ENCODE peak calls at places on chromosomes 5 and 9, in eight cellular contexts. V is hepatocyte; H is AG08396; I is AG09309; B is CD8-positive, alpha-beta T cell; G is pons; T is T-helper 2 cell; L is M059J. Q is an unnamed sample.

GRCh38 chr9:110141118-110141797 is 66.7 kb downstream of the C9orf152 start:
- DNase-seq in T (no peak), H (peak; percentile 77), I (peak; percentile 96), V (no peak), G (no peak), L (peak; percentile 95), B (no peak), Q (no peak)

GRCh38 chr5:156396063-156396829 is 69.3 kb downstream of the SGCD start:
- DNase-seq in G (no peak), T (no peak), V (peak; percentile 13), B (no peak), L (no peak), H (no peak), I (peak; percentile 34), Q (no peak)

GRCh38 chr5:79035237-79035636 is 34.2 kb downstream of the DMGDH start:
- DNase-seq in B (no peak), V (no peak), I (no peak), L (no peak), H (no peak), G (no peak), T (no peak), Q (no peak)

GRCh38 chr5:172550996-172551395 is 90.1 kb upstream of the NEURL1B start:
- DNase-seq in L (no peak), G (no peak), V (no peak), B (no peak), I (no peak), H (no peak), T (no peak), Q (no peak)

GRCh38 chr9:134413890-134414731 is 87.9 kb downstream of the RXRA start:
- DNase-seq in V (peak; percentile 79), G (no peak), H (peak; percentile 96), T (no peak), L (peak; percentile 97), B (no peak), I (peak; percentile 57), Q (no peak)

GRCh38 chr5:55033568-55033967 is 9.5 kb downstream of the GZMK start:
- DNase-seq in B (no peak), G (no peak), H (no peak), T (no peak), I (no peak), L (peak; percentile 73), V (no peak), Q (no peak)

GRCh38 chr9:14710804-14711203 is 11.7 kb downstream of the CER1 start:
- DNase-seq in V (no peak), L (no peak), T (no peak), I (no peak), H (no peak), B (no peak), G (no peak), Q (no peak)

GRCh38 chr9:35651964-35652828 is 1.5 kb upstream of the SIT1 start:
- DNase-seq in B (no peak), L (peak; percentile 36), G (no peak), V (peak; percentile 65), T (no peak), H (no peak), I (no peak), Q (no peak)

GRCh38 chr5:32538031-32538547 is 47.3 kb upstream of the SUB1 start:
- DNase-seq in I (no peak), L (no peak), B (peak; percentile 35), V (no peak), H (no peak), G (no peak), T (no peak), Q (peak; percentile 75)

GRCh38 chr5:149381986-149382338 is 2.9 kb upstream of the IL17B start:
- DNase-seq in B (peak; percentile 77), T (peak; percentile 52), G (no peak), V (peak; percentile 83), L (peak; percentile 59), I (no peak), H (peak; percentile 91), Q (peak; percentile 73)

GRCh38 chr9:21030389-21031035 is 928 bp downstream of the HACD4 start:
- DNase-seq in B (no peak), V (peak; percentile 10), H (peak; percentile 29), I (peak; percentile 41), G (peak; percentile 67), T (no peak), L (peak; percentile 84), Q (peak; percentile 24)

GRCh38 chr5:12647613-12648012 is 743.4 kb upstream of the CTNND2 start:
- DNase-seq in V (no peak), B (no peak), I (no peak), G (no peak), L (no peak), T (no peak), H (no peak), Q (no peak)

GRCh38 chr9:125608488-125609224 is 98.4 kb downstream of the MAPKAP1 start:
- DNase-seq in H (no peak), G (no peak), I (no peak), V (no peak), B (no peak), T (no peak), L (no peak), Q (no peak)

GRCh38 chr5:132837868-132838267 is 7.4 kb upstream of the SHROOM1 start:
- DNase-seq in G (no peak), L (no peak), V (peak; percentile 72), T (no peak), H (no peak), B (no peak), I (no peak), Q (no peak)

GRCh38 chr9:71646131-71646530 is 122.2 kb downstream of the CEMIP2 start:
- DNase-seq in T (no peak), V (no peak), H (no peak), L (no peak), B (no peak), G (no peak), I (no peak), Q (no peak)

GRCh38 chr9:97504381-97505216 is 3.1 kb downstream of the TMOD1 start:
- DNase-seq in G (no peak), T (no peak), L (peak; percentile 60), I (no peak), H (peak; percentile 51), B (no peak), V (no peak), Q (no peak)

GRCh38 chr9:85741112-85741874 is 461 bp downstream of the AGTPBP1 start:
- DNase-seq in B (peak; percentile 63), L (peak; percentile 52), H (no peak), V (peak; percentile 75), T (peak; percentile 55), G (peak; percentile 41), I (no peak), Q (peak; percentile 85)

GRCh38 chr9:102728946-102729345 is 266.2 kb upstream of the CYLC2 start:
- DNase-seq in T (no peak), G (no peak), H (no peak), I (no peak), V (no peak), B (no peak), L (no peak), Q (no peak)

GRCh38 chr9:128894764-128895163 is 12.8 kb downstream of the LRRC8A start:
- DNase-seq in V (no peak), H (no peak), B (no peak), I (no peak), G (no peak), L (no peak), T (no peak), Q (no peak)